ENCODE peak calls at places on chromosome 1, in nine cellular contexts. Y is COR-L47; Z is BE2C; M is fibroblast of mammary gland; K is astrocyte of the spinal cord; E is AG10803; A is AG08395; P is renal cortical epithelial cell; N is stimulated activated effector memory CD8-positive, alpha-beta T cell treated with anti-CD3 and anti-CD28 coated beads, Interleukin-12 subunit alpha, Interleukin-12 subunit beta, amount 100 ng/mL, for 72 hours. D is an unnamed sample.

GRCh38 chr1:3032371-3032862 is 11.2 kb downstream of the ACTRT2 start:
- DNase-seq in E (no peak), M (no peak), K (no peak), Y (no peak), A (no peak), Z (no peak), N (no peak), P (no peak), D (no peak)

GRCh38 chr1:157353546-157353945 is 198.8 kb downstream of the FCRL5 start:
- DNase-seq in E (no peak), M (no peak), N (no peak), Z (no peak), Y (no peak), A (no peak), P (no peak), K (no peak), D (no peak)

GRCh38 chr1:85544689-85545203 is 35.8 kb upstream of the CCN1 start:
- DNase-seq in E (peak; percentile 80), N (no peak), Z (no peak), Y (no peak), P (peak; percentile 58), A (peak; percentile 58), M (peak; percentile 53), K (peak; percentile 80), D (peak; percentile 31)

GRCh38 chr1:39094685-39095084 is 68.5 kb downstream of the NDUFS5 start:
- DNase-seq in P (no peak), M (no peak), K (no peak), A (no peak), Z (no peak), Y (no peak), E (no peak), N (no peak), D (no peak)

GRCh38 chr1:24925082-24925779 is 4.8 kb downstream of the RUNX3 start:
- DNase-seq in P (no peak), Z (no peak), E (no peak), M (no peak), A (no peak), N (peak; percentile 86), Y (no peak), K (no peak), D (no peak)

GRCh38 chr1:18121072-18121820 is 13.6 kb downstream of the IGSF21 start:
- DNase-seq in P (no peak), A (no peak), Z (no peak), N (no peak), M (no peak), E (no peak), K (no peak), Y (no peak), D (no peak)

GRCh38 chr1:193115629-193116227 is 6.1 kb upstream of the CDC73 start:
- DNase-seq in M (peak; percentile 99), K (peak; percentile 98), Z (no peak), E (peak; percentile 98), N (no peak), Y (no peak), P (peak; percentile 100), A (peak; percentile 91), D (peak; percentile 96)

GRCh38 chr1:244296010-244296409 is 155.7 kb downstream of the ADSS2 start:
- DNase-seq in Z (no peak), N (no peak), Y (no peak), K (no peak), E (no peak), A (no peak), M (no peak), P (no peak), D (no peak)

GRCh38 chr1:29391362-29391880 is 155.1 kb downstream of the PTPRU start:
- DNase-seq in Y (no peak), N (no peak), M (no peak), A (no peak), E (no peak), Z (no peak), P (no peak), K (no peak), D (no peak)

GRCh38 chr1:162977944-162978568 is 91.1 kb upstream of the RGS4 start:
- DNase-seq in E (peak; percentile 84), A (peak; percentile 50), Y (no peak), P (no peak), M (peak; percentile 58), Z (no peak), N (no peak), K (no peak), D (no peak)

GRCh38 chr1:63955746-63956145 is 181.9 kb downstream of the ROR1 start:
- DNase-seq in M (peak; percentile 82), Z (no peak), K (no peak), A (no peak), N (no peak), P (no peak), Y (no peak), E (peak; percentile 6), D (no peak)

GRCh38 chr1:114390361-114390760 is 120.6 kb downstream of the TRIM33 start:
- DNase-seq in N (no peak), M (no peak), P (no peak), E (no peak), K (no peak), Y (no peak), A (no peak), Z (no peak), D (no peak)

GRCh38 chr1:36643391-36644270 is 160.9 kb upstream of the CSF3R start:
- DNase-seq in Z (peak; percentile 43), Y (no peak), E (no peak), M (no peak), K (no peak), P (no peak), A (no peak), N (no peak), D (no peak)

GRCh38 chr1:99737016-99737415 is 29.4 kb downstream of the FRRS1 start:
- DNase-seq in M (peak; percentile 68), A (peak; percentile 64), K (peak; percentile 78), Y (peak; percentile 36), P (peak; percentile 68), N (no peak), Z (peak; percentile 64), E (peak; percentile 75), D (peak; percentile 54)

GRCh38 chr1:23370744-23371710 is 1.4 kb upstream of the ZNF436 start:
- DNase-seq in M (peak; percentile 65), K (peak; percentile 37), E (no peak), P (peak; percentile 56), N (no peak), Y (peak; percentile 65), A (no peak), Z (peak; percentile 10), D (no peak)

GRCh38 chr1:108609483-108610066 is 49.7 kb downstream of the EEIG2 start:
- DNase-seq in M (peak; percentile 38), Z (no peak), N (no peak), P (peak; percentile 7), Y (peak; percentile 49), K (no peak), E (peak; percentile 20), A (no peak), D (no peak)

D was measured in stromal cell of bone marrow.